ENCODE peak calls at places on chromosomes 16 and 17, in six cellular contexts. S is heart left ventricle, L is tibial artery, Y is keratinocyte, D is left ventricle myocardium inferior, T is fibroblast of lung. G is an unnamed sample. For H3K4me1, the result is how much of the 10 kb centered on the place peaks cover.

GRCh38 chr17:71080937-71081336 is 911.6 kb downstream of the KCNJ2 start:
- DNase-seq in T (no peak), L (no peak), Y (no peak), S (no peak), D (no peak), G (no peak)

GRCh38 chr17:81309140-81309858 is 14.2 kb upstream of the SLC38A10 start:
- DNase-seq in Y (no peak), S (peak), L (peak), T (peak), D (peak), G (peak)

GRCh38 chr17:62703269-62703775 is 75.9 kb downstream of the MRC2 start:
- DNase-seq in T (peak), Y (no peak), L (peak), S (peak), D (no peak), G (peak)

GRCh38 chr16:47475786-47476185 is 14.7 kb downstream of the PHKB start:
- DNase-seq in T (peak), S (no peak), L (no peak), D (no peak), Y (no peak), G (no peak)

GRCh38 chr17:67326440-67326839 is 39.9 kb downstream of the PSMD12 start:
- DNase-seq in L (no peak), Y (no peak), S (no peak), T (no peak), D (no peak), G (no peak)

GRCh38 chr17:46262271-46262670 is 32.7 kb upstream of the LRRC37A start:
- DNase-seq in T (no peak), D (no peak), Y (no peak), S (no peak), L (no peak), G (no peak)

GRCh38 chr17:12256380-12256995 is 235.8 kb downstream of the MAP2K4 start:
- DNase-seq in D (no peak), S (no peak), L (peak), T (peak), Y (no peak), G (peak)

GRCh38 chr17:41579484-41580243 is 7.0 kb downstream of the KRT14 start:
- DNase-seq in L (peak), D (peak), S (peak), Y (peak), T (peak), G (peak)

GRCh38 chr17:9900744-9901143 is 4.3 kb downstream of the RCVRN start:
- DNase-seq in D (no peak), Y (no peak), T (peak), S (no peak), L (no peak), G (peak)

GRCh38 chr16:84044108-84044488 is 1.5 kb upstream of the SLC38A8 start:
- DNase-seq in Y (no peak), S (peak), T (peak), L (no peak), D (no peak), G (no peak)

GRCh38 chr17:5793899-5794298 is 209.6 kb upstream of the NLRP1 start:
- DNase-seq in L (no peak), D (no peak), Y (no peak), T (no peak), S (no peak), G (no peak)

GRCh38 chr17:78774956-78775571 is 7.0 kb downstream of the CYTH1 start:
- DNase-seq in S (no peak), Y (no peak), D (no peak), L (no peak), T (no peak), G (no peak)

GRCh38 chr17:48577946-48578615 is at the start of gene HOXB4:
- DNase-seq in Y (no peak), T (peak), D (peak), L (peak), S (peak), G (peak)

GRCh38 chr17:50928662-50929061 is 62.5 kb upstream of the TOB1 start:
- DNase-seq in D (no peak), T (no peak), S (no peak), Y (no peak), L (no peak), G (no peak)

GRCh38 chr17:71870546-71870862 is 250.3 kb upstream of the SOX9 start:
- DNase-seq in T (no peak), D (no peak), L (no peak), Y (no peak), S (no peak), G (no peak)

GRCh38 chr16:13742929-13743328 is 177.0 kb upstream of the ERCC4 start:
- DNase-seq in S (no peak), L (no peak), Y (no peak), T (no peak), D (no peak), G (no peak)

GRCh38 chr17:4600563-4600962 is 16.2 kb downstream of the SMTNL2 start:
- DNase-seq in S (no peak), L (no peak), Y (no peak), T (no peak), D (peak), G (no peak)

GRCh38 chr16:53779186-53779585 is 75.2 kb downstream of the FTO start:
- DNase-seq in S (no peak), L (no peak), Y (no peak), T (no peak), D (no peak), G (no peak)

GRCh38 chr17:4498461-4499397 is at the start of gene SPNS2:
- DNase-seq in L (peak), T (peak), Y (no peak), S (peak), D (peak), G (peak)

GRCh38 chr17:77645441-77646430 is 312.8 kb upstream of the TNRC6C start:
- DNase-seq in S (no peak), Y (no peak), D (no peak), T (peak), L (no peak), G (no peak)
- H3K4me3 ChIP-seq in S (peak), Y (no peak), D (no peak), T (no peak), L (no peak), G (no peak)

GRCh38 chr17:38868095-38868967 is 1.5 kb upstream of the LASP1 start:
- DNase-seq in S (peak), T (peak), D (peak), L (peak), Y (no peak), G (peak)

GRCh38 chr17:38868968-38869646 is 751 bp upstream of the LASP1 start:
- DNase-seq in T (peak), S (peak), Y (no peak), L (peak), D (peak), G (peak)

GRCh38 chr17:38871247-38871991 is 1.6 kb downstream of the LASP1 start:
- DNase-seq in D (peak), S (no peak), T (peak), Y (no peak), L (peak), G (peak)

GRCh38 chr17:38870259-38871165 is 654 bp downstream of the LASP1 start:
- DNase-seq in S (peak), D (peak), T (peak), L (peak), Y (no peak), G (peak)

DNA sequence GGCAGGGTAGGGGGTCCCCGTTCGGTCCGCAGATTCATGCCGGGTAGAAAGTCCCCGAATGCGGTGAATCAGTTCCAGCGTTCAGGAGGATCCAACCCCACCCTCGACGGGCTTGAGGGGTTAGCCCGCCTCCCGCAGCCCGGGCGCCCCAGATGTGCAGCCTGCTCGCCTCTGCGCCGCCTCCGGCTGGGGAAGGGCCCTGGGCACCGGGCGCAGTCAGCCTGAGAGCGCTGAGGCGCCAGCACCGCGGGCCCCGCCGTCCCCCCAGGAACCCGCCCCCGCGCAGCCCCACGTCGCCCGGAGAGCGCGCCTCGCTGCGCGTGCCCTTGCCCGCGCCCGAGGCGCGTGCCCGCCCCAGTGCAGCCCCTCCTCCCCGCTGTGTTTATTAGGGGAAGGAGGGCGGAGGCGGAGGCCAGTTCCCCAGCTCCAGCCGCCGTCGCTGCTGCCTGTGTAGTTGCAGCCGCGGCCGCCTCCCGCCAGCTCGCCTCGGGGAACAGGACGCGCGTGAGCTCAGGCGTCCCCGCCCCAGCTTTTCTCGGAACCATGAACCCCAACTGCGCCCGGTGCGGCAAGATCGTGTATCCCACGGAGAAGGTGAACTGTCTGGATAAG is at the start of gene LASP1:
- DNase-seq in L (peak), S (peak), T (peak), Y (no peak), D (peak), G (peak)
- H3K4me1 ChIP-seq in L (under half), S (under half), T (under half), Y (under half), D (half or more), G (under half)

DNA sequence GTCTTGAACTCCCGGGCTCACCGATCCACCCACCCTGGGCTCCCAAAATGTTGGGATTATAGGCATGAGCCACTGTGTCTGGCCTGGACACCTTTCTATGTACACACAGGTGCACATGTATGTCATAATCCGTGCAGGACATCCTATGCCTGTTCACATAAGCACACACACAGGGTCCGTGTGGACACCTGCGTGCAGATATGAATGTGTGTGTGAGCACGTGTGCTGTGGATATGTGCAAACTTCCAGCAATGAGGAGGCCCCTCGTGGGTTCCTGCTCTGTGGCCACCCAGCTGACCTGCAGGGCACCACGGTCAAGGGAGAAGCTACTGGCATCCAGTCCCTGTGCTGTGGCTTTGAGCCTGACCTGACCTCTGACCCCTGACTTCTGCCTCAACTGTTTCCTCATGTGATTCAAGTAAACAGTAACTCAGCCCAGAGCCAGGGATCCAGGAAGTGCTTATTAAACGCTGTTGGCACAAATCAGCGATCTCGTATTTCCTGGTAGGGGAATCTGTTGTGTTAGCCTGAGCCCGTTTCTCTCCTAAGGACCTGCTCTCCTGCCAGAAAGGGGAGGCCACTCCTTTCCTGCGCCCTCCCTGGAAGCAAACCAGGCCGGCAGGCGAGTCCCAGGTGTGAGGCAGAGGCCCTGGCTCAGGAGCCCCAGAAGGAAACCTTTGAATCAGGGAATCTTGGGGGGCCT is 6.5 kb downstream of the CPNE7 start:
- DNase-seq in Y (no peak), T (peak), D (no peak), L (no peak), S (no peak), G (no peak)
- H3K4me3 ChIP-seq in Y (no peak), T (no peak), D (no peak), L (no peak), S (no peak), G (no peak)

DNA sequence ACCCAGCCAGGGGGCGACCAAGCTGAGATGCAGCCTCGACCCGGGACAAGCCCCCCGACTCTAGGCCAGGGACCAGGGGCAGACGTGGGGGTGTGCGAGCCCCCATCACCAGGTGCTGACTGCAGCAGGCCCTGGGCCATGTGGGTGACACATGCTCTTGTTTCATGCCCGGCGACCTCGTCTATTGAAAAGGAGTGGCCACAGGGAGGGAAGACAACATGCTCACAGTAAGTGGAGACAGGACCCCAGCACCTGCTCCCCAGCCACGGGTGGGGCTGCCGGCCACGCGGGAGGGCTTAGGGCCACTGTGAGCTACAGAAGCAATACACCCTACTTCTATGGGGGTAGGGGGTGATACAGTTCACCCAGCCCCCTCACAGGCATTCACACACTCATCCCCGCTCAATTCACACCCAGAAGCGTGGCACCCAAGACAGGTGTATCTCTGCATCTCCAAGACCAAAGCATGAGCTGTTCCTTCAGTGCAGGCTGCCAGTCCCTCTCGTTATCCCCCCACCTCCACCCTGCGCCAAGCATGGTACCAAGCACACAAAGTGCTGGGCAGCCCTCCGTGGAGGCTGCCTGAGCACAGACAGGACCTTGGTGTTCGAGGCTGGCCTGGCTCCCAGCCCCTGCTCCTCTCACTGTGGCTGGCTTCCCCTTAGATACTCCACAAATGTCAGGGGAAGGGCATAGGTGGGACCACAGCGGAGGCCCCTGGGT is 13.6 kb downstream of the VASN start:
- DNase-seq in T (no peak), D (no peak), L (no peak), S (no peak), Y (no peak), G (no peak)
- H3K4me1 ChIP-seq in T (half or more), D (half or more), L (half or more), S (under half), Y (under half), G (under half)

DNA sequence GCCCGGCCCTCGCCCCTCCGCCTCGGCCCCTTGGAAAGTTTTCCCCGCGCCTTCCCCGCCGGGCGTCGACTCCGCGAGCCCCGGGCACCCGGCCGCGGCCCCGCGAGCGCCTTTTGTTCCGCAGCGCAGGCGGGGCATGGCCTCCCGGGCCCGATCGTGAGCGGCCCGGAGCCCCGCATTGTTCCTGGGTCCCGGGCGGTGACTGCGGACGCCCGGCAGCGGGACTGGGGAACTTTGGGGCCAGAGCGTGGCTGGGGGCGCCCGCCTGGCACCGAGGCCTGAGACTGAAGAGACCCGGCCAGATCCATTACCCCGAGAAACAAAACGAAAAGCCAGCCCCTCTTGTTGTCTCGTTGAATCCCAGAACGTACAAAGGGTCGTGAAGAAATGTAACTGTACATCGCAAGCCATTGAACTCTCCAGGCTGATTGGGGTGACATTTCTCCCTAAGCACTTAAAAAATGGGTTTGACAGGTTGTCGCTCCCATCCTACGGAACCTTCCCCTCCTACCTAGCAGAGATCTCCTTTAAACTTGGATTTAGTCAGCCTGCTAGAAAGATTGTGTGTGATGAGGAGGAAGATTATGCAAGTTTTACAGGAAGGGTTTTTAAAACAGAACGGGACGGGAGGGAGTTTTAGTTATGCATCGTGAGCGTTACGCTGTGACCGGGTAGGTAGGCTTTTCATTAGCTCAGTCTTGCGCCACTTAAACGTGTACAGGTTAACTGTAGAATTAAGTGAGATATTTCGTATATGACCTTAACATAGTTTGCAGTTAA is 807 bp downstream of the METTL9 start:
- DNase-seq in L (no peak), D (no peak), T (peak), Y (no peak), S (no peak), G (no peak)
- H3K4me3 ChIP-seq in L (peak), D (peak), T (peak), Y (peak), S (peak), G (peak)

DNA sequence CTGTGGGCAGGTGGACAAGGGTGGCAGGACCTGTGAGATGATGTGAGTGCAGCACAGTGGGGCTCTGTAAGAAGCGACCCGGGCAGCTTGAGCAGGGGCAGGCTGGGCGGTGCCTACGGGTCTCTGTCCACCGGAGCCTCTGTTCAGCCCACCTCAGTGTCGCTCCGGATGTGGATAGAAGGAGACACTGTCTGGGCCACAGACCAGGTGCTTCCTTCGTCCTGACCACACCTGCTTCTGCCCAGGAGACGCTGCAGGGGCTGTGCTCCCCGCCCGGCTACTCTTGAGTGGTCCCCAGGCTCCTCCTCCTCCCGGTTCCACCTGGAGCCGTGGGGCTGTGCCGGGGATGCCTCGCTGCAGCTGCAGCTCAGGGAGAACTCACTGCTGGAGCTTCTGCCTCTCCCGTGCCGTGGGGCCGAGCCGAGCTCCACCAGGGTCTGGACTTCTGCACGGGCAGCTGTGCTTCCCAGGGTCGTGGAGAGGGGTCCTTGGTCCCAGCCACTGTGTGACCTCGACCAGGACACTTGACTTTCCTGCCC is 21.5 kb downstream of the METRNL start:
- DNase-seq in S (no peak), T (no peak), L (no peak), Y (no peak), D (no peak), G (no peak)
- H3K4me1 ChIP-seq in S (under half), T (under half), L (half or more), Y (under half), D (half or more), G (under half)

GRCh38 chr16:3182608-3183444 is 5.2 kb upstream of the OR1F1 start:
- DNase-seq in T (peak), S (no peak), L (no peak), D (no peak), Y (no peak), G (no peak)
- H3K4me3 ChIP-seq in T (peak), S (peak), L (peak), D (peak), Y (peak), G (no peak)

GRCh38 chr17:29612404-29613370 is 10.0 kb downstream of the CORO6 start:
- DNase-seq in D (no peak), Y (no peak), L (no peak), T (no peak), S (peak), G (no peak)

GRCh38 chr17:29614345-29615047 is 8.2 kb downstream of the CORO6 start:
- DNase-seq in D (no peak), T (no peak), Y (no peak), S (no peak), L (no peak), G (no peak)

GRCh38 chr17:29613856-29614255 is 8.9 kb downstream of the CORO6 start:
- DNase-seq in D (no peak), L (no peak), S (no peak), T (no peak), Y (no peak), G (no peak)

GRCh38 chr17:29612094-29612403 is 10.7 kb downstream of the CORO6 start:
- DNase-seq in Y (no peak), S (peak), T (no peak), L (no peak), D (no peak), G (no peak)

GRCh38 chr17:29613371-29613837 is 9.3 kb downstream of the CORO6 start:
- DNase-seq in Y (no peak), D (peak), L (peak), S (peak), T (peak), G (peak)
- H3K4me1 ChIP-seq in Y (under half), D (half or more), L (under half), S (under half), T (under half), G (under half)